ENCODE peak calls at places on chromosomes 12 and 14, in four cellular contexts. Q, L, J and A are unnamed samples.

GRCh38 chr12:75855360-75855759 is 176.2 kb downstream of the PHLDA1 start:
- DNase-seq in Q (no peak), J (no peak), L (no peak), A (no peak)

GRCh38 chr14:100083706-100084105 is 18.5 kb downstream of the EVL start:
- DNase-seq in J (no peak), L (peak; percentile 84), Q (no peak), A (no peak)

GRCh38 chr12:13390381-13390856 is 193.9 kb downstream of the EMP1 start:
- DNase-seq in J (peak; percentile 88), Q (no peak), L (no peak), A (no peak)

GRCh38 chr12:84807249-84807648 is 105.3 kb downstream of the SLC6A15 start:
- DNase-seq in J (no peak), L (no peak), Q (no peak), A (no peak)

GRCh38 chr14:94000986-94001385 is 3.9 kb downstream of the CCDC197 start:
- DNase-seq in J (no peak), L (no peak), Q (no peak), A (no peak)

GRCh38 chr14:69708586-69709169 is 58.3 kb upstream of the SRSF5 start:
- DNase-seq in J (peak; percentile 40), L (no peak), Q (no peak), A (no peak)

GRCh38 chr12:20601668-20602280 is 93.4 kb upstream of the SLCO1C1 start:
- DNase-seq in Q (no peak), L (peak; percentile 36), J (peak; percentile 79), A (no peak)

GRCh38 chr12:129258781-129259318 is 405.6 kb downstream of the GLT1D1 start:
- DNase-seq in Q (no peak), J (no peak), L (no peak), A (no peak)

GRCh38 chr12:1205512-1206060 is 214.6 kb downstream of the ERC1 start:
- DNase-seq in L (no peak), Q (no peak), J (no peak), A (no peak)

GRCh38 chr14:89000007-89000942 is 175.8 kb downstream of the TTC8 start:
- DNase-seq in J (peak; percentile 96), L (peak; percentile 89), Q (no peak), A (no peak)

GRCh38 chr14:67944605-67945004 is 125.0 kb downstream of the RAD51B start:
- DNase-seq in Q (no peak), J (peak; percentile 48), L (no peak), A (no peak)

GRCh38 chr14:33120341-33120740 is 181.7 kb downstream of the NPAS3 start:
- DNase-seq in Q (no peak), L (peak; percentile 19), J (no peak), A (no peak)

GRCh38 chr14:52153939-52154338 is 85.1 kb upstream of the NID2 start:
- DNase-seq in Q (no peak), L (no peak), J (no peak), A (no peak)

GRCh38 chr14:105149146-105149781 is 19.3 kb downstream of the JAG2 start:
- DNase-seq in Q (no peak), J (no peak), L (no peak), A (no peak)

GRCh38 chr12:108884116-108885012 is 4.5 kb downstream of the DAO start:
- DNase-seq in Q (peak; percentile 22), L (no peak), J (peak; percentile 66), A (peak; percentile 40)

GRCh38 chr12:12004524-12004923 is 66.2 kb upstream of the BCL2L14 start:
- DNase-seq in Q (no peak), L (no peak), J (no peak), A (no peak)

GRCh38 chr14:61516125-61516740 is 179.1 kb upstream of the HIF1A start:
- DNase-seq in J (no peak), Q (no peak), L (no peak), A (no peak)

GRCh38 chr12:53994691-53995310 is 5.2 kb upstream of the HOXC9 start:
- DNase-seq in Q (no peak), J (no peak), L (no peak), A (no peak)

GRCh38 chr12:106680280-106680679 is 94.2 kb upstream of the RIC8B start:
- DNase-seq in Q (no peak), L (no peak), J (no peak), A (no peak)

GRCh38 chr14:94773017-94773681 is 3.2 kb upstream of the GSC start:
- DNase-seq in Q (no peak), L (no peak), J (no peak), A (no peak)

GRCh38 chr12:124633954-124634352 is 66.5 kb upstream of the NCOR2 start:
- DNase-seq in J (no peak), Q (no peak), L (no peak), A (no peak)

GRCh38 chr14:63952933-63953437 is 100.2 kb downstream of the SYNE2 start:
- DNase-seq in L (peak; percentile 3), J (no peak), Q (no peak), A (no peak)

GRCh38 chr14:91429385-91429784 is 11.8 kb upstream of the CCDC88C start:
- DNase-seq in L (no peak), Q (no peak), J (no peak), A (no peak)

GRCh38 chr12:4269279-4269991 is 4.1 kb upstream of the CCND2 start:
- DNase-seq in L (no peak), J (no peak), Q (peak; percentile 77), A (no peak)

GRCh38 chr14:88323520-88324199 is 591 bp upstream of the KCNK10 start:
- DNase-seq in Q (no peak), L (no peak), J (no peak), A (no peak)

GRCh38 chr12:132196873-132197390 is 52.7 kb downstream of the NOC4L start:
- DNase-seq in Q (no peak), J (no peak), L (no peak), A (no peak)

GRCh38 chr12:131067993-131068942 is 114.6 kb downstream of the ADGRD1 start:
- DNase-seq in L (no peak), Q (no peak), J (no peak), A (no peak)

GRCh38 chr12:53973093-53974042 is at the start of gene HOXC11:
- DNase-seq in J (peak; percentile 29), L (no peak), Q (no peak), A (no peak)

GRCh38 chr12:27615331-27615891 is 80.8 kb upstream of the REP15 start:
- DNase-seq in Q (no peak), J (peak; percentile 44), L (no peak), A (no peak)

GRCh38 chr12:79936670-79937069 is 1.8 kb upstream of the PPP1R12A start:
- DNase-seq in Q (no peak), J (no peak), L (no peak), A (no peak)

GRCh38 chr12:71799105-71799504 is 40.5 kb upstream of the TBC1D15 start:
- DNase-seq in J (no peak), Q (no peak), L (no peak), A (no peak)

GRCh38 chr12:14681640-14682039 is 14.8 kb downstream of the GUCY2C start:
- DNase-seq in L (no peak), J (no peak), Q (no peak), A (no peak)

GRCh38 chr14:67650694-67651093 is 23.7 kb downstream of the VTI1B start:
- DNase-seq in J (no peak), Q (no peak), L (no peak), A (no peak)

GRCh38 chr12:6871052-6871957 is 1.8 kb downstream of the SPSB2 start:
- DNase-seq in Q (no peak), L (no peak), J (peak; percentile 82), A (no peak)

GRCh38 chr14:85536835-85537195 is 6.9 kb downstream of the FLRT2 start:
- DNase-seq in L (no peak), Q (no peak), J (no peak), A (no peak)

GRCh38 chr14:22475381-22475780 is 113.6 kb downstream of the DAD1 start:
- DNase-seq in Q (no peak), J (no peak), L (no peak), A (no peak)